ENCODE peak calls at places on chromosome 2, in four cellular contexts. O is HCT116, Q is transverse colon, W is Peyer's patch. S is an unnamed sample.
A peak's percentile ranks its signal among the peaks of the same experiment; 100 is the strongest.

GRCh38 chr2:209423562-209424541 is at the start of gene MAP2:
- DNase-seq in Q (peak; percentile 75), W (peak; percentile 77), O (peak; percentile 66), S (peak; percentile 54)

GRCh38 chr2:163419000-163419575 is 316.7 kb downstream of the FIGN start:
- DNase-seq in O (no peak), Q (no peak), W (no peak), S (no peak)

GRCh38 chr2:140643761-140644187 is 1487.0 kb downstream of the LRP1B start:
- DNase-seq in O (no peak), Q (no peak), W (no peak), S (no peak)

GRCh38 chr2:27071990-27072830 is 756 bp upstream of the OST4 start:
- DNase-seq in O (no peak), W (no peak), Q (peak; percentile 75), S (no peak)

GRCh38 chr2:158922610-158923009 is 45.8 kb upstream of the TANC1 start:
- DNase-seq in O (no peak), W (no peak), Q (no peak), S (no peak)

GRCh38 chr2:133421516-133422324 is 146.5 kb downstream of the NCKAP5 start:
- DNase-seq in O (no peak), Q (peak; percentile 34), W (peak; percentile 57), S (no peak)

GRCh38 chr2:132400169-132400900 is 16.3 kb upstream of the GPR39 start:
- DNase-seq in W (no peak), Q (no peak), O (no peak), S (no peak)

GRCh38 chr2:178230396-178230795 is 36.1 kb downstream of the OSBPL6 start:
- DNase-seq in W (no peak), Q (no peak), O (no peak), S (no peak)

GRCh38 chr2:215678094-215678493 is 242.2 kb upstream of the FN1 start:
- DNase-seq in W (no peak), Q (no peak), O (no peak), S (no peak)

GRCh38 chr2:224206816-224207215 is 167.7 kb upstream of the SERPINE2 start:
- DNase-seq in Q (no peak), O (no peak), W (no peak), S (no peak)

GRCh38 chr2:160871096-160871495 is 289.1 kb upstream of the TANK start:
- DNase-seq in O (no peak), W (no peak), Q (no peak), S (no peak)

GRCh38 chr2:232328516-232329460 is 49.8 kb upstream of the ALPP start:
- DNase-seq in Q (no peak), W (peak; percentile 41), O (no peak), S (no peak)

GRCh38 chr2:114022360-114023085 is 132.6 kb downstream of the ACTR3 start:
- DNase-seq in Q (no peak), O (peak; percentile 61), W (no peak), S (no peak)

GRCh38 chr2:44560352-44560751 is 198.6 kb downstream of the CAMKMT start:
- DNase-seq in O (no peak), W (no peak), Q (no peak), S (no peak)

GRCh38 chr2:130387804-130388203 is 31.9 kb downstream of the PTPN18 start:
- DNase-seq in W (no peak), O (no peak), Q (no peak), S (no peak)

GRCh38 chr2:86480105-86480504 is 38.9 kb downstream of the KDM3A start:
- DNase-seq in O (no peak), W (no peak), Q (no peak), S (no peak)

GRCh38 chr2:32783933-32784332 is 156.1 kb downstream of the TTC27 start:
- DNase-seq in Q (no peak), W (no peak), O (no peak), S (no peak)

GRCh38 chr2:145764631-145765030 is 1244.7 kb upstream of the ZEB2 start:
- DNase-seq in W (no peak), Q (no peak), O (no peak), S (peak; percentile 44)

GRCh38 chr2:159891917-159892691 is 94.1 kb upstream of the CD302 start:
- DNase-seq in O (peak; percentile 44), Q (no peak), W (no peak), S (no peak)

GRCh38 chr2:104790901-104791495 is 62.9 kb upstream of the POU3F3 start:
- DNase-seq in O (no peak), Q (no peak), W (no peak), S (no peak)

GRCh38 chr2:72963423-72964145 is 46.3 kb downstream of the EMX1 start:
- DNase-seq in W (peak; percentile 15), Q (no peak), O (no peak), S (no peak)

GRCh38 chr2:116918574-116918973 is 895.9 kb upstream of the DDX18 start:
- DNase-seq in W (no peak), Q (no peak), O (no peak), S (no peak)

GRCh38 chr2:209946539-209946938 is 55.9 kb upstream of the RPE start:
- DNase-seq in Q (no peak), O (no peak), W (no peak), S (no peak)

GRCh38 chr2:109611467-109612095 is 2.2 kb downstream of the SEPTIN10 start:
- DNase-seq in Q (no peak), W (no peak), O (no peak), S (no peak)

GRCh38 chr2:62814132-62814531 is 108.6 kb downstream of the EHBP1 start:
- DNase-seq in W (no peak), Q (no peak), O (no peak), S (no peak)

GRCh38 chr2:220904015-220904414 is 668.1 kb downstream of the EPHA4 start:
- DNase-seq in O (no peak), Q (no peak), W (no peak), S (no peak)

GRCh38 chr2:139259422-139260051 is 479.3 kb upstream of the NXPH2 start:
- DNase-seq in O (peak; percentile 32), Q (no peak), W (no peak), S (no peak)

GRCh38 chr2:121866789-121867188 is 111.3 kb downstream of the TSN start:
- DNase-seq in W (no peak), Q (no peak), O (no peak), S (no peak)

GRCh38 chr2:239315308-239315707 is 85.5 kb downstream of the HDAC4 start:
- DNase-seq in W (no peak), O (no peak), Q (peak; percentile 6), S (no peak)

GRCh38 chr2:179951680-179952079 is 55.4 kb downstream of the CWC22 start:
- DNase-seq in Q (no peak), O (no peak), W (no peak), S (no peak)

GRCh38 chr2:195741191-195741590 is 84.2 kb downstream of the SLC39A10 start:
- DNase-seq in W (no peak), Q (no peak), O (no peak), S (no peak)

GRCh38 chr2:10688921-10689807 is 611 bp downstream of the NOL10 start:
- DNase-seq in W (no peak), O (no peak), Q (peak; percentile 31), S (peak; percentile 7)

GRCh38 chr2:10686176-10686575 is 3.6 kb downstream of the NOL10 start:
- DNase-seq in Q (no peak), O (no peak), W (no peak), S (no peak)

DNA sequence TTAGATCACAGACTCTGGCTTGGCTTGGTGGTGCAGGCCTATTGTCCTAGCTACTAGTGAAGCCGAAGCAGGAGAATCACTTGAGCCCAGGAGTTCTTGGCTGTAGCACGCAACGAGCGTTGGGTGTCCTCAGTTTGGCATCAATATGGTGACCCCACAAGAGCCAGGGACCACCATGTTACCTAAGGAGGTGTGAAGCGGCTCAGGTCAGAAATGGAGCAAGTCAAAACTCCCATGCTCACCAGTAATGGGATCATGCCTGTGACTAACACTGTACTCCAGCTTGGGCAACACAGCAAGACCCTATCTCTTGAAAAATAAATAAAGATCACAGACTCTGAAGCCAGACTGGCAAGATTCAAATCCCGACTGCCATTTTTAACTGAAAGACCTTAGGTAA is 1.7 kb upstream of the NOL10 start:
- DNase-seq in O (no peak), Q (no peak), W (no peak), S (no peak)
- H3K4me1 ChIP-seq in O (peaks cover 13% of the 10 kb centered on the region), Q (peaks cover 27% of the 10 kb centered on the region), W (peaks cover 17% of the 10 kb centered on the region), S (no peaks in the 10 kb centered on the region)

GRCh38 chr2:47069628-47070154 is 85.4 kb downstream of the STPG4 start:
- DNase-seq in W (peak; percentile 77), Q (peak; percentile 87), O (peak; percentile 82), S (no peak)
- TF ChIP-seq POLR2A in W (no peak), Q (no peak), O (no peak), S (no peak)

DNA sequence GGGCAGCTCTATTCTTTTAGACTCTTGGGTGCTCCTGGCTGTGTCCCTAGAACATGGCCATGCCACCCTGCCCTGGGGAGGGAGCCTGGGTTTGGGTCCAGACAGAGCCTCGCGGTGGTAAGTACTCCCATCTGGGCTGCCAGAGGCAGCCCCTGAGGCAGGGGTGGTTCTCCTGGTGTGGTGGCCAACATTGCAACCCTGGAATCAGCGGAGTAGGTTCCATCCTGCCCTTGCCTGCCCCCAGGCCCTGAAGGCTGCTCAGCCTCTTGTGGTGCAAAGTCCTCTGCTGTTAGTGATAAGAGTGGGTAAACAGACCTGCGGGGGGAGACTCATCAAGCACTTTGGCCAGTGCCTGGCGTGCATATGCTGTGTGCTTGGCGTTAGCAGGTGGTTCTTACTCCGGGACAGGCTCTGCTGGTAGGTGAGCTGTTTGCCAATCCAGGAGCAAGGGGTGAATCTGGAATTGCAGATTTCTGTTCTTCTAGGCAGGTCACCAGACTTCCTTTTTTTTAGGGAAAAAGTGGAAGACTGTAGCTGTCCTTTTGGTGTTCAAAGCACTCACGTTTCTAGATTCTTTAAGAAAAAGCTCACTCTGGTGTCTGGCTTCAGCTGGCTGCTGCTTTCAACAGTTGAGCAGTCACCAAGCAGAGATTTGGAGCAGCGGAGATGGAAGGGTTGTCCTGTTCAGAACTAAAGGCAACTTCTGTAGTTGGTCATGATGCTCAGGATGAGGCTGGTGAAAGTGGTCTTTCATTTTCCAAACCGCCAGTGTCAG is 3.2 kb downstream of the CNNM3 start:
- DNase-seq in O (no peak), W (peak; percentile 83), Q (peak; percentile 81), S (no peak)
- H3K4me3 ChIP-seq in O (no peak overlapping the region), W (peak overlapping the region; percentile 86), Q (no peak overlapping the region), S (no peak overlapping the region)

GRCh38 chr2:111702119-111702808 is 181.7 kb downstream of the ANAPC1 start:
- DNase-seq in W (peak; percentile 61), O (peak; percentile 56), Q (peak; percentile 67), S (no peak)
- H3K4me1 ChIP-seq in W (peaks cover 15% of the 10 kb centered on the region), O (peaks cover 66% of the 10 kb centered on the region), Q (peaks cover 50% of the 10 kb centered on the region), S (peaks cover 44% of the 10 kb centered on the region)

GRCh38 chr2:219175928-219176817 is 552 bp downstream of the CNPPD1 start:
- DNase-seq in W (peak; percentile 73), Q (peak; percentile 74), O (no peak), S (peak; percentile 34)
- TF ChIP-seq POLR2A in W (peak; percentile 33), Q (no peak), O (no peak), S (no peak)

DNA sequence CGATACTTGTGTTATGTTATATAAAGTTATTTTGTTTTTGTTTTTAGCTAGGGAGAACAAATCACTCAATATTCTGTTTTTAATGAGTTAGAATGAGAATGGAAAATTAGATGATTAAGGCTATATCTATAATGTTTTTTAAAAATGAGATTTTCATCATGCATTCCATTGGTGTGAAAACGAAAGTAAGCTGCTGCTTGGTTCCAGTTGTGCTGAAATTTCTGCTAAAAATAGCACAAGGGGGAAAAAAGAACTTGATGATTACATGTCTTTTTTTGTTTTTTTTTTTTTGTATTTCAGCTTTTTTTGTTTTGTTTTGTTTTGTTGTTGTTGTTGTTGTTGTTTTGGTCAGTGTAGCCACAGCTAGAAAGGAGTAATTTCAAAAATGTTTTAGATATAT is 242.6 kb upstream of the KCNJ3 start:
- DNase-seq in O (no peak), W (no peak), Q (no peak), S (no peak)
- H3K4me3 ChIP-seq in O (no peak overlapping the region), W (no peak overlapping the region), Q (no peak overlapping the region), S (no peak overlapping the region)